ENCODE peak calls at places on chromosomes 16 and 17, in ten cellular contexts. One of them, this sample, is unnamed.

GRCh38 chr17:47810200-47810821 is 11.3 kb downstream of the OSBPL7 start:
- DNase-seq in WTC11: peak; percentile 55
- DNase-seq in MG63: peak; percentile 65
- DNase-seq in T-helper 1 cell: peak; percentile 54
- DNase-seq in aorta: peak; percentile 54
- DNase-seq in psoas muscle: no peak
- DNase-seq in omental fat pad: no peak
- DNase-seq in NCI-H2029: no peak
- DNase-seq in occipital lobe: no peak
- DNase-seq in SHP77: no peak
- DNase-seq in this sample: peak; percentile 26

GRCh38 chr16:2894231-2894630 is 11.2 kb downstream of the FLYWCH2 start:
- DNase-seq in WTC11: peak; percentile 34
- DNase-seq in psoas muscle: no peak
- DNase-seq in omental fat pad: no peak
- DNase-seq in aorta: peak; percentile 40
- DNase-seq in MG63: no peak
- DNase-seq in occipital lobe: no peak
- DNase-seq in SHP77: no peak
- DNase-seq in T-helper 1 cell: no peak
- DNase-seq in NCI-H2029: no peak
- DNase-seq in this sample: no peak

GRCh38 chr17:4551141-4551540 is 4.0 kb downstream of the MYBBP1A start:
- DNase-seq in SHP77: peak; percentile 27
- DNase-seq in occipital lobe: no peak
- DNase-seq in T-helper 1 cell: no peak
- DNase-seq in MG63: peak; percentile 32
- DNase-seq in omental fat pad: no peak
- DNase-seq in NCI-H2029: no peak
- DNase-seq in psoas muscle: no peak
- DNase-seq in aorta: no peak
- DNase-seq in WTC11: peak; percentile 34
- DNase-seq in this sample: no peak

GRCh38 chr17:69468211-69468610 is 53.7 kb downstream of the MAP2K6 start:
- DNase-seq in aorta: no peak
- DNase-seq in MG63: no peak
- DNase-seq in SHP77: no peak
- DNase-seq in omental fat pad: no peak
- DNase-seq in occipital lobe: no peak
- DNase-seq in psoas muscle: no peak
- DNase-seq in WTC11: no peak
- DNase-seq in T-helper 1 cell: no peak
- DNase-seq in NCI-H2029: no peak
- DNase-seq in this sample: no peak

GRCh38 chr16:74455619-74456289 is 34.5 kb upstream of the CLEC18B start:
- DNase-seq in psoas muscle: no peak
- DNase-seq in NCI-H2029: no peak
- DNase-seq in omental fat pad: no peak
- DNase-seq in MG63: no peak
- DNase-seq in aorta: no peak
- DNase-seq in occipital lobe: no peak
- DNase-seq in SHP77: no peak
- DNase-seq in T-helper 1 cell: no peak
- DNase-seq in WTC11: no peak
- DNase-seq in this sample: no peak

GRCh38 chr16:85712841-85713240 is 24.1 kb upstream of the GINS2 start:
- DNase-seq in omental fat pad: no peak
- DNase-seq in MG63: no peak
- DNase-seq in aorta: no peak
- DNase-seq in psoas muscle: no peak
- DNase-seq in occipital lobe: no peak
- DNase-seq in NCI-H2029: peak; percentile 35
- DNase-seq in T-helper 1 cell: no peak
- DNase-seq in SHP77: no peak
- DNase-seq in WTC11: no peak
- DNase-seq in this sample: no peak

GRCh38 chr17:62064791-62065563 is at the start of gene MED13:
- DNase-seq in occipital lobe: peak; percentile 40
- DNase-seq in omental fat pad: peak; percentile 25
- DNase-seq in WTC11: peak; percentile 61
- DNase-seq in NCI-H2029: no peak
- DNase-seq in psoas muscle: peak; percentile 72
- DNase-seq in MG63: peak; percentile 69
- DNase-seq in T-helper 1 cell: peak; percentile 43
- DNase-seq in aorta: peak; percentile 74
- DNase-seq in SHP77: no peak
- DNase-seq in this sample: peak; percentile 60

GRCh38 chr16:51431517-51432241 is 280.6 kb upstream of the SALL1 start:
- DNase-seq in aorta: no peak
- DNase-seq in psoas muscle: no peak
- DNase-seq in SHP77: no peak
- DNase-seq in WTC11: no peak
- DNase-seq in occipital lobe: peak; percentile 11
- DNase-seq in T-helper 1 cell: no peak
- DNase-seq in NCI-H2029: no peak
- DNase-seq in MG63: peak; percentile 92
- DNase-seq in omental fat pad: no peak
- DNase-seq in this sample: no peak

GRCh38 chr16:56974549-56975300 is 13.0 kb downstream of the CETP start:
- DNase-seq in MG63: no peak
- DNase-seq in NCI-H2029: no peak
- DNase-seq in omental fat pad: no peak
- DNase-seq in aorta: peak; percentile 27
- DNase-seq in occipital lobe: no peak
- DNase-seq in psoas muscle: no peak
- DNase-seq in WTC11: no peak
- DNase-seq in SHP77: no peak
- DNase-seq in T-helper 1 cell: no peak
- DNase-seq in this sample: no peak

GRCh38 chr16:71895679-71896385 is 501 bp downstream of the IST1 start:
- DNase-seq in T-helper 1 cell: no peak
- DNase-seq in occipital lobe: peak; percentile 29
- DNase-seq in MG63: no peak
- DNase-seq in SHP77: peak; percentile 35
- DNase-seq in WTC11: peak; percentile 38
- DNase-seq in aorta: peak; percentile 65
- DNase-seq in NCI-H2029: no peak
- DNase-seq in psoas muscle: peak; percentile 50
- DNase-seq in omental fat pad: no peak
- DNase-seq in this sample: no peak

GRCh38 chr17:16267174-16267573 is 50.2 kb downstream of the PIGL start:
- DNase-seq in T-helper 1 cell: no peak
- DNase-seq in SHP77: no peak
- DNase-seq in psoas muscle: no peak
- DNase-seq in MG63: no peak
- DNase-seq in omental fat pad: no peak
- DNase-seq in occipital lobe: no peak
- DNase-seq in NCI-H2029: no peak
- DNase-seq in WTC11: no peak
- DNase-seq in aorta: no peak
- DNase-seq in this sample: no peak

GRCh38 chr17:50036455-50037320 is 19.2 kb upstream of the ITGA3 start:
- DNase-seq in aorta: no peak
- DNase-seq in psoas muscle: no peak
- DNase-seq in omental fat pad: no peak
- DNase-seq in T-helper 1 cell: no peak
- DNase-seq in NCI-H2029: peak; percentile 61
- DNase-seq in MG63: no peak
- DNase-seq in SHP77: no peak
- DNase-seq in occipital lobe: no peak
- DNase-seq in WTC11: no peak
- DNase-seq in this sample: no peak

GRCh38 chr16:23539984-23540816 is 16.9 kb downstream of the EARS2 start:
- DNase-seq in WTC11: no peak
- DNase-seq in omental fat pad: no peak
- DNase-seq in SHP77: peak; percentile 1
- DNase-seq in MG63: no peak
- DNase-seq in NCI-H2029: peak; percentile 85
- DNase-seq in occipital lobe: no peak
- DNase-seq in aorta: no peak
- DNase-seq in psoas muscle: no peak
- DNase-seq in T-helper 1 cell: no peak
- DNase-seq in this sample: no peak

GRCh38 chr17:72903522-72903921 is 189.0 kb downstream of the SLC39A11 start:
- DNase-seq in NCI-H2029: no peak
- DNase-seq in WTC11: no peak
- DNase-seq in aorta: no peak
- DNase-seq in SHP77: no peak
- DNase-seq in T-helper 1 cell: no peak
- DNase-seq in psoas muscle: no peak
- DNase-seq in occipital lobe: no peak
- DNase-seq in MG63: no peak
- DNase-seq in omental fat pad: no peak
- DNase-seq in this sample: no peak

GRCh38 chr17:6361733-6362132 is 73.2 kb downstream of the AIPL1 start:
- DNase-seq in omental fat pad: no peak
- DNase-seq in psoas muscle: no peak
- DNase-seq in MG63: no peak
- DNase-seq in occipital lobe: no peak
- DNase-seq in WTC11: peak; percentile 24
- DNase-seq in T-helper 1 cell: no peak
- DNase-seq in aorta: no peak
- DNase-seq in NCI-H2029: no peak
- DNase-seq in SHP77: no peak
- DNase-seq in this sample: no peak

GRCh38 chr17:29593546-29594440 is 861 bp downstream of the ANKRD13B start:
- DNase-seq in SHP77: peak; percentile 17
- DNase-seq in psoas muscle: no peak
- DNase-seq in MG63: peak; percentile 47
- DNase-seq in WTC11: peak; percentile 79
- DNase-seq in omental fat pad: no peak
- DNase-seq in occipital lobe: no peak
- DNase-seq in T-helper 1 cell: no peak
- DNase-seq in aorta: no peak
- DNase-seq in NCI-H2029: no peak
- DNase-seq in this sample: no peak

GRCh38 chr17:37405955-37406634 is 541 bp downstream of the ACACA start:
- DNase-seq in occipital lobe: no peak
- DNase-seq in WTC11: no peak
- DNase-seq in SHP77: no peak
- DNase-seq in MG63: no peak
- DNase-seq in omental fat pad: no peak
- DNase-seq in T-helper 1 cell: no peak
- DNase-seq in psoas muscle: no peak
- DNase-seq in aorta: no peak
- DNase-seq in NCI-H2029: no peak
- DNase-seq in this sample: no peak

GRCh38 chr16:75238853-75239371 is 12.5 kb downstream of the BCAR1 start:
- DNase-seq in MG63: no peak
- DNase-seq in SHP77: no peak
- DNase-seq in aorta: peak; percentile 85
- DNase-seq in WTC11: peak; percentile 10
- DNase-seq in psoas muscle: no peak
- DNase-seq in NCI-H2029: no peak
- DNase-seq in occipital lobe: peak; percentile 83
- DNase-seq in T-helper 1 cell: no peak
- DNase-seq in omental fat pad: no peak
- DNase-seq in this sample: no peak

GRCh38 chr17:17353625-17354484 is 50.7 kb downstream of the NT5M start:
- DNase-seq in aorta: no peak
- DNase-seq in NCI-H2029: no peak
- DNase-seq in WTC11: no peak
- DNase-seq in MG63: no peak
- DNase-seq in occipital lobe: no peak
- DNase-seq in SHP77: no peak
- DNase-seq in psoas muscle: no peak
- DNase-seq in T-helper 1 cell: no peak
- DNase-seq in omental fat pad: no peak
- DNase-seq in this sample: no peak

GRCh38 chr16:70349783-70350182 is 3.1 kb downstream of the DDX19A start:
- DNase-seq in T-helper 1 cell: no peak
- DNase-seq in WTC11: no peak
- DNase-seq in SHP77: no peak
- DNase-seq in omental fat pad: no peak
- DNase-seq in aorta: no peak
- DNase-seq in occipital lobe: no peak
- DNase-seq in NCI-H2029: no peak
- DNase-seq in psoas muscle: no peak
- DNase-seq in MG63: no peak
- DNase-seq in this sample: no peak

GRCh38 chr17:10775740-10776333 is 28.1 kb downstream of the TMEM238L start:
- DNase-seq in NCI-H2029: no peak
- DNase-seq in WTC11: no peak
- DNase-seq in MG63: no peak
- DNase-seq in aorta: no peak
- DNase-seq in T-helper 1 cell: no peak
- DNase-seq in psoas muscle: no peak
- DNase-seq in occipital lobe: no peak
- DNase-seq in SHP77: no peak
- DNase-seq in omental fat pad: no peak
- DNase-seq in this sample: no peak

GRCh38 chr16:76816475-76816874 is 374.5 kb upstream of the MON1B start:
- DNase-seq in occipital lobe: no peak
- DNase-seq in SHP77: no peak
- DNase-seq in aorta: no peak
- DNase-seq in omental fat pad: no peak
- DNase-seq in T-helper 1 cell: no peak
- DNase-seq in WTC11: no peak
- DNase-seq in NCI-H2029: no peak
- DNase-seq in MG63: no peak
- DNase-seq in psoas muscle: no peak
- DNase-seq in this sample: no peak

GRCh38 chr17:13485327-13485726 is 116.4 kb downstream of the HS3ST3A1 start:
- DNase-seq in WTC11: no peak
- DNase-seq in NCI-H2029: no peak
- DNase-seq in occipital lobe: no peak
- DNase-seq in psoas muscle: no peak
- DNase-seq in MG63: no peak
- DNase-seq in T-helper 1 cell: no peak
- DNase-seq in aorta: no peak
- DNase-seq in SHP77: no peak
- DNase-seq in omental fat pad: no peak
- DNase-seq in this sample: no peak

GRCh38 chr17:35866356-35866950 is 2.2 kb downstream of the HEATR9 start:
- DNase-seq in SHP77: no peak
- DNase-seq in occipital lobe: no peak
- DNase-seq in psoas muscle: no peak
- DNase-seq in omental fat pad: no peak
- DNase-seq in T-helper 1 cell: no peak
- DNase-seq in NCI-H2029: no peak
- DNase-seq in WTC11: no peak
- DNase-seq in MG63: no peak
- DNase-seq in aorta: no peak
- DNase-seq in this sample: no peak

GRCh38 chr16:83971165-83972130 is 3.4 kb downstream of the NECAB2 start:
- DNase-seq in T-helper 1 cell: no peak
- DNase-seq in WTC11: no peak
- DNase-seq in omental fat pad: no peak
- DNase-seq in SHP77: no peak
- DNase-seq in MG63: no peak
- DNase-seq in occipital lobe: no peak
- DNase-seq in aorta: peak; percentile 31
- DNase-seq in NCI-H2029: no peak
- DNase-seq in psoas muscle: no peak
- DNase-seq in this sample: no peak

GRCh38 chr17:64150237-64151015 is 20.5 kb upstream of the ERN1 start:
- DNase-seq in T-helper 1 cell: no peak
- DNase-seq in MG63: peak; percentile 21
- DNase-seq in occipital lobe: no peak
- DNase-seq in aorta: no peak
- DNase-seq in WTC11: no peak
- DNase-seq in psoas muscle: peak; percentile 46
- DNase-seq in SHP77: no peak
- DNase-seq in NCI-H2029: no peak
- DNase-seq in omental fat pad: no peak
- DNase-seq in this sample: no peak

GRCh38 chr17:5042152-5043022 is 7.2 kb upstream of the SLC52A1 start:
- DNase-seq in aorta: no peak
- DNase-seq in omental fat pad: no peak
- DNase-seq in T-helper 1 cell: peak; percentile 52
- DNase-seq in MG63: no peak
- DNase-seq in occipital lobe: no peak
- DNase-seq in NCI-H2029: no peak
- DNase-seq in WTC11: no peak
- DNase-seq in SHP77: no peak
- DNase-seq in psoas muscle: no peak
- DNase-seq in this sample: peak; percentile 60

GRCh38 chr17:81429353-81429774 is 34.1 kb downstream of the BAHCC1 start:
- DNase-seq in occipital lobe: peak; percentile 81
- DNase-seq in MG63: peak; percentile 88
- DNase-seq in aorta: peak; percentile 82
- DNase-seq in T-helper 1 cell: no peak
- DNase-seq in WTC11: no peak
- DNase-seq in psoas muscle: peak; percentile 79
- DNase-seq in omental fat pad: no peak
- DNase-seq in SHP77: peak; percentile 84
- DNase-seq in NCI-H2029: peak; percentile 65
- DNase-seq in this sample: no peak